ENCODE peak calls at places on chromosome 3, in four cellular contexts. One of them, this sample, is unnamed.

GRCh38 chr3:3578723-3579122 is 220.5 kb upstream of the LRRN1 start:
- DNase-seq in GM12878: no peak
- DNase-seq in HepG2: no peak
- DNase-seq in K562: no peak
- DNase-seq in this sample: no peak

GRCh38 chr3:133283958-133284807 is 115.7 kb upstream of the BFSP2 start:
- DNase-seq in GM12878: no peak
- DNase-seq in HepG2: no peak
- DNase-seq in K562: no peak
- DNase-seq in this sample: peak; percentile 26

GRCh38 chr3:186807231-186807630 is 949 bp upstream of the RFC4 start:
- DNase-seq in GM12878: no peak
- DNase-seq in HepG2: no peak
- DNase-seq in K562: no peak
- DNase-seq in this sample: no peak

GRCh38 chr3:104846270-104846669 is 520.4 kb upstream of the ALCAM start:
- DNase-seq in GM12878: no peak
- DNase-seq in HepG2: no peak
- DNase-seq in K562: no peak
- DNase-seq in this sample: no peak

GRCh38 chr3:155076888-155077287 is 3.2 kb upstream of the MME start:
- DNase-seq in GM12878: no peak
- DNase-seq in HepG2: no peak
- DNase-seq in K562: no peak
- DNase-seq in this sample: no peak

GRCh38 chr3:11898611-11899325 is 52.1 kb upstream of the TAMM41 start:
- DNase-seq in GM12878: no peak
- DNase-seq in HepG2: no peak
- DNase-seq in K562: no peak
- DNase-seq in this sample: no peak

GRCh38 chr3:38039101-38039898 is at the start of gene DLEC1:
- DNase-seq in GM12878: no peak
- DNase-seq in HepG2: no peak
- DNase-seq in K562: no peak
- DNase-seq in this sample: peak; percentile 81

GRCh38 chr3:184523825-184524615 is 37.6 kb upstream of the EPHB3 start:
- DNase-seq in GM12878: no peak
- DNase-seq in HepG2: no peak
- DNase-seq in K562: peak; percentile 40
- DNase-seq in this sample: no peak

GRCh38 chr3:152269423-152270144 is 855 bp downstream of the MBNL1 start:
- DNase-seq in GM12878: no peak
- DNase-seq in HepG2: peak; percentile 46
- DNase-seq in K562: no peak
- DNase-seq in this sample: no peak

GRCh38 chr3:35639251-35640185 is at the start of gene ARPP21:
- DNase-seq in GM12878: no peak
- DNase-seq in HepG2: no peak
- DNase-seq in K562: no peak
- DNase-seq in this sample: peak; percentile 46

GRCh38 chr3:189563841-189564563 is 67.2 kb upstream of the TP63 start:
- DNase-seq in GM12878: peak; percentile 82
- DNase-seq in HepG2: no peak
- DNase-seq in K562: no peak
- DNase-seq in this sample: no peak

GRCh38 chr3:5427021-5427420 is 239.5 kb downstream of the EDEM1 start:
- DNase-seq in GM12878: no peak
- DNase-seq in HepG2: no peak
- DNase-seq in K562: no peak
- DNase-seq in this sample: no peak

GRCh38 chr3:122977645-122978466 is 49.7 kb downstream of the SEMA5B start:
- DNase-seq in GM12878: no peak
- DNase-seq in HepG2: peak; percentile 73
- DNase-seq in K562: no peak
- DNase-seq in this sample: peak; percentile 39

GRCh38 chr3:3089017-3089416 is 21.2 kb downstream of the IL5RA start:
- DNase-seq in GM12878: peak; percentile 71
- DNase-seq in HepG2: no peak
- DNase-seq in K562: no peak
- DNase-seq in this sample: no peak

GRCh38 chr3:56904526-56905245 is 102.9 kb upstream of the ARHGEF3 start:
- DNase-seq in GM12878: no peak
- DNase-seq in HepG2: no peak
- DNase-seq in K562: no peak
- DNase-seq in this sample: no peak

GRCh38 chr3:69762790-69763229 is 23.5 kb downstream of the MITF start:
- DNase-seq in GM12878: no peak
- DNase-seq in HepG2: no peak
- DNase-seq in K562: no peak
- DNase-seq in this sample: no peak

GRCh38 chr3:120615863-120616599 is 19.9 kb downstream of the NDUFB4 start:
- DNase-seq in GM12878: no peak
- DNase-seq in HepG2: no peak
- DNase-seq in K562: no peak
- DNase-seq in this sample: no peak

GRCh38 chr3:186239321-186239720 is 122.7 kb downstream of the DGKG start:
- DNase-seq in GM12878: no peak
- DNase-seq in HepG2: no peak
- DNase-seq in K562: no peak
- DNase-seq in this sample: peak; percentile 53

DNA sequence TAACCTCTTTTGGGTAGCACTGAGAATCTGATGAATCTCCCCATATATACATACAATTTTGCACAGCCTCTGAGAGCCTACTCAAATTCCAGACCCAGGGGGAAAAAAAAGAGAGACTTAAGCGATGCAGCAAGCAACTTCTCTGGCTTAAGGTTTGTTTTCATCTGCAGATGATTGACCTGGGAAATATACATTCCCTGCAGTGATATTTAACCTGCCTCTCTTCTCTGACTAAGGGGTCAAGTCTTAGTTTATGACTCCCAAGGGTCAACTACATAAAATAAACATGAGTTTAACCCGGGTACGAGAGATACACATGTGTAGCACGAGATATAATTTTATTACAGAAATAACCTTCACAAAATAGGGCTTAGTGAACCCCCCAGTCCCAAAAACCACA is 737.8 kb downstream of the TUSC7 start:
- DNase-seq in GM12878: no peak
- DNase-seq in HepG2: no peak
- DNase-seq in K562: no peak
- DNase-seq in this sample: no peak
- TF ChIP-seq CREM in GM12878: no peak
- TF ChIP-seq CREM in HepG2: no peak
- TF ChIP-seq CREM in K562: no peak
- TF ChIP-seq CREM in this sample: no peak

GRCh38 chr3:61975936-61976335 is 397.4 kb downstream of the FEZF2 start:
- DNase-seq in GM12878: no peak
- DNase-seq in HepG2: no peak
- DNase-seq in K562: no peak
- DNase-seq in this sample: no peak

GRCh38 chr3:61978460-61979419 is 394.6 kb downstream of the FEZF2 start:
- DNase-seq in GM12878: no peak
- DNase-seq in HepG2: no peak
- DNase-seq in K562: no peak
- DNase-seq in this sample: no peak

GRCh38 chr3:61979645-61980430 is 393.5 kb downstream of the FEZF2 start:
- DNase-seq in GM12878: no peak
- DNase-seq in HepG2: no peak
- DNase-seq in K562: no peak
- DNase-seq in this sample: no peak

GRCh38 chr3:61974662-61975061 is 398.7 kb downstream of the FEZF2 start:
- DNase-seq in GM12878: no peak
- DNase-seq in HepG2: no peak
- DNase-seq in K562: no peak
- DNase-seq in this sample: no peak

GRCh38 chr3:61975199-61975598 is 398.2 kb downstream of the FEZF2 start:
- DNase-seq in GM12878: no peak
- DNase-seq in HepG2: no peak
- DNase-seq in K562: no peak
- DNase-seq in this sample: no peak
- TF ChIP-seq MAX in GM12878: no peak
- TF ChIP-seq MAX in HepG2: no peak
- TF ChIP-seq MAX in K562: no peak
- TF ChIP-seq MAX in this sample: no peak

DNA sequence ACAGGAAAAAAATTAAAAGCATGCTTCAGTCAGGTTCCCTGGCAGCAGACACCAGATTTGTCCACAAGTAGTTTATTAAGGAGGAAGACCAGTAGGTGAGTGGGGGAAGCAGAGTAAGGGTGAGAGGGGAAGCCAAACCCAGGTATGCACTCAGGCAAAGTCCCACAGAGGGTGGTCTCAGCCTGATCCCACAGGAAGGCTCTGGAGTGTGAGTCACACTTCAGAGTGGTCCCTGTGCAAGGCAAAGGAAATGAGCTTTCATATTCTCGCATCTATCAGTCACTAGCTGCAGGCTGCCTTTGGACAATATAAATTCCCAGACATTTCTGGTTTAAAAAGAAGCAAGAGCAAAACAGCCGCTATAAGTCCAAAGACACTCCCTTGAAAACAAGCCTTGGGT is 78.5 kb downstream of the TRANK1 start:
- DNase-seq in GM12878: no peak
- DNase-seq in HepG2: no peak
- DNase-seq in K562: no peak
- DNase-seq in this sample: no peak
- TF ChIP-seq NR2C2 in GM12878: no peak
- TF ChIP-seq NR2C2 in HepG2: no peak
- TF ChIP-seq NR2C2 in K562: no peak
- TF ChIP-seq NR2C2 in this sample: no peak

GRCh38 chr3:14253022-14253761 is 74.6 kb downstream of the LSM3 start:
- DNase-seq in GM12878: no peak
- DNase-seq in HepG2: peak; percentile 55
- DNase-seq in K562: no peak
- DNase-seq in this sample: no peak

GRCh38 chr3:14253983-14254382 is 75.4 kb downstream of the LSM3 start:
- DNase-seq in GM12878: no peak
- DNase-seq in HepG2: no peak
- DNase-seq in K562: no peak
- DNase-seq in this sample: no peak

GRCh38 chr3:14254812-14255702 is 76.4 kb downstream of the LSM3 start:
- DNase-seq in GM12878: no peak
- DNase-seq in HepG2: no peak
- DNase-seq in K562: no peak
- DNase-seq in this sample: no peak

GRCh38 chr3:14248849-14249523 is 70.4 kb downstream of the LSM3 start:
- DNase-seq in GM12878: no peak
- DNase-seq in HepG2: peak; percentile 80
- DNase-seq in K562: no peak
- DNase-seq in this sample: no peak

GRCh38 chr3:14252321-14253021 is 73.9 kb downstream of the LSM3 start:
- DNase-seq in GM12878: no peak
- DNase-seq in HepG2: no peak
- DNase-seq in K562: peak; percentile 58
- DNase-seq in this sample: no peak
- TF ChIP-seq CREM in GM12878: no peak
- TF ChIP-seq CREM in HepG2: no peak
- TF ChIP-seq CREM in K562: peak; percentile 48
- TF ChIP-seq CREM in this sample: no peak

GRCh38 chr3:130963878-130964277 is 62.7 kb downstream of the ASTE1 start:
- DNase-seq in GM12878: no peak
- DNase-seq in HepG2: peak; percentile 76
- DNase-seq in K562: no peak
- DNase-seq in this sample: no peak
- TF ChIP-seq MAX in GM12878: no peak
- TF ChIP-seq MAX in HepG2: no peak
- TF ChIP-seq MAX in K562: no peak
- TF ChIP-seq MAX in this sample: no peak

GRCh38 chr3:64187065-64187959 is 38.0 kb downstream of the PRICKLE2 start:
- DNase-seq in GM12878: no peak
- DNase-seq in HepG2: peak; percentile 64
- DNase-seq in K562: no peak
- DNase-seq in this sample: no peak
- TF ChIP-seq NR2C2 in GM12878: no peak
- TF ChIP-seq NR2C2 in HepG2: no peak
- TF ChIP-seq NR2C2 in K562: no peak
- TF ChIP-seq NR2C2 in this sample: no peak

GRCh38 chr3:18237251-18238005 is 187.7 kb downstream of the SATB1 start:
- DNase-seq in GM12878: no peak
- DNase-seq in HepG2: no peak
- DNase-seq in K562: no peak
- DNase-seq in this sample: no peak
- TF ChIP-seq CREM in GM12878: no peak
- TF ChIP-seq CREM in HepG2: no peak
- TF ChIP-seq CREM in K562: no peak
- TF ChIP-seq CREM in this sample: no peak

DNA sequence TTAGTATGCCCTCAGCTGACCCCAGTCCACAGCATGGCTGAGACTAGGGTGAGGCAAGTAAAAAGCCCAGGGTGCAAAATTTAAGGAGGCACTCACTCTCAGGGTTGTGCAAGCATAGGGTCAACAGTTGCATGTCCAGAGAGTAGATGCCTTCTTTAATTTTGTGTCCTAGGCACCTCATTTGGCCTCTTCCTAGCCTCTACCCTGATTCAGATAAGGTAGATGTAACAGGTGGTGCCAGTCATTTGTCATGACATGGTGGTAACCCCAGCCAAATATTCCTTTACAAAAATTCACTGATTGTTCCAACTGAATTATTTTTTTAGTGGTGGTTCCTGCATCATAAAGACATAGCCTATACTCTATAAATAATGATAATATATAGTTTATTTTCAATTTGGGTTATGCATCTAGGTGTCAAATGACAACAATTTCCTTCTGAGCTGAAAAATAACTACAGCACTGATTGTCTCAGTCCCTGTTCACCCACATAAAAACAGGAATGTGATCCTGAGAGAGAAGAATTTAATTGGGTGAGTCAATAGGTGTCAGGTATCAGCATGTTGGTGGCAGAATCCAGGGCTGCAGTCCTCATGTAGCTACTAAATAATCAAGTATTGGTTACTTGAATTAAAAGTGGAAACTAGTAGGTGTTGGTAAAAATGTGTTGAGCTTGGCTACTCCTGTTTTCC is 44.2 kb upstream of the TIPARP start:
- DNase-seq in GM12878: no peak
- DNase-seq in HepG2: no peak
- DNase-seq in K562: no peak
- DNase-seq in this sample: no peak
- TF ChIP-seq MAX in GM12878: no peak
- TF ChIP-seq MAX in HepG2: no peak
- TF ChIP-seq MAX in K562: no peak
- TF ChIP-seq MAX in this sample: no peak

GRCh38 chr3:126835472-126836219 is 131.6 kb downstream of the CHCHD6 start:
- DNase-seq in GM12878: no peak
- DNase-seq in HepG2: no peak
- DNase-seq in K562: peak; percentile 32
- DNase-seq in this sample: no peak
- TF ChIP-seq NR2C2 in GM12878: no peak
- TF ChIP-seq NR2C2 in HepG2: no peak
- TF ChIP-seq NR2C2 in K562: no peak
- TF ChIP-seq NR2C2 in this sample: no peak